ENCODE peak calls at places on chromosomes 6 and 20, in six cellular contexts. H is amniotic epithelial cell, U is Ammon's horn, M is type B pancreatic cell, T is psoas muscle, E is NCI-H1694 treated with DMSO at 0.1 percent for 48 hours. Y is an unnamed sample.

GRCh38 chr6:144351338-144351737 is 66.2 kb downstream of the UTRN start:
- DNase-seq in U (no peak), M (no peak), T (no peak), E (no peak), H (no peak), Y (no peak)

GRCh38 chr6:12709116-12709515 is 7.5 kb upstream of the PHACTR1 start:
- DNase-seq in E (no peak), U (peak), T (no peak), M (no peak), H (peak), Y (no peak)

GRCh38 chr6:77324851-77325250 is 138.4 kb downstream of the HTR1B start:
- DNase-seq in H (no peak), U (no peak), E (no peak), M (no peak), T (no peak), Y (no peak)

GRCh38 chr6:33700391-33701050 is 11.0 kb downstream of the UQCC2 start:
- DNase-seq in T (peak), U (peak), H (peak), M (no peak), E (peak), Y (peak)

GRCh38 chr6:38034269-38034914 is 214.9 kb downstream of the ZFAND3 start:
- DNase-seq in U (peak), H (peak), M (no peak), E (no peak), T (no peak), Y (peak)

GRCh38 chr6:111573892-111574800 is 31.5 kb downstream of the TRAF3IP2 start:
- DNase-seq in T (no peak), H (peak), E (no peak), U (no peak), M (no peak), Y (no peak)

GRCh38 chr6:2803731-2804429 is 37.8 kb downstream of the SERPINB1 start:
- DNase-seq in H (no peak), M (no peak), E (no peak), U (no peak), T (no peak), Y (no peak)

GRCh38 chr6:138662474-138662873 is 111.1 kb upstream of the CCDC28A start:
- DNase-seq in U (no peak), H (peak), E (no peak), T (no peak), M (no peak), Y (no peak)

GRCh38 chr20:25035924-25036323 is 22.0 kb downstream of the ACSS1 start:
- DNase-seq in H (no peak), T (no peak), U (no peak), M (no peak), E (no peak), Y (peak)

GRCh38 chr6:68859233-68859632 is 224.2 kb downstream of the ADGRB3 start:
- DNase-seq in H (no peak), E (no peak), M (no peak), U (no peak), T (no peak), Y (no peak)

GRCh38 chr20:38880952-38881735 is 45.1 kb upstream of the FAM83D start:
- DNase-seq in M (no peak), E (no peak), H (no peak), T (no peak), U (no peak), Y (no peak)

GRCh38 chr6:36929607-36930006 is 24.9 kb upstream of the PI16 start:
- DNase-seq in T (no peak), M (no peak), U (no peak), E (no peak), H (peak), Y (no peak)

GRCh38 chr6:92132446-92132845 is 1286.9 kb downstream of the EPHA7 start:
- DNase-seq in M (no peak), T (no peak), E (no peak), U (no peak), H (peak), Y (no peak)

GRCh38 chr6:31712296-31712695 is 2.9 kb upstream of the LY6G6D start:
- DNase-seq in M (no peak), U (no peak), T (no peak), H (no peak), E (no peak), Y (no peak)

GRCh38 chr20:45951474-45951873 is 17.0 kb downstream of the PCIF1 start:
- DNase-seq in H (no peak), T (no peak), M (no peak), E (no peak), U (no peak), Y (no peak)

GRCh38 chr20:44532981-44533331 is 11.1 kb upstream of the SERINC3 start:
- DNase-seq in U (no peak), M (no peak), T (no peak), H (peak), E (no peak), Y (no peak)

GRCh38 chr20:39326050-39326449 is 363.9 kb downstream of the DHX35 start:
- DNase-seq in E (no peak), M (no peak), H (no peak), T (no peak), U (no peak), Y (no peak)

GRCh38 chr20:19867940-19868371 is 109.9 kb downstream of the RIN2 start:
- DNase-seq in E (no peak), H (no peak), M (no peak), U (peak), T (peak), Y (peak)

GRCh38 chr6:151847064-151847463 is 39.6 kb downstream of the ESR1 start:
- DNase-seq in M (no peak), U (no peak), T (no peak), E (no peak), H (peak), Y (no peak)

GRCh38 chr6:31659649-31660223 is 842 bp downstream of the C6orf47 start:
- DNase-seq in H (peak), T (no peak), M (no peak), E (no peak), U (no peak), Y (peak)

GRCh38 chr6:33317418-33317667 is 201 bp downstream of the ZBTB22 start:
- DNase-seq in E (no peak), H (no peak), T (no peak), M (no peak), U (peak), Y (no peak)

GRCh38 chr6:106037060-106037459 is 49.1 kb upstream of the PRDM1 start:
- DNase-seq in T (no peak), U (no peak), M (no peak), E (no peak), H (peak), Y (no peak)

GRCh38 chr6:26311012-26311384 is 54.0 kb upstream of the BTN3A2 start:
- DNase-seq in H (peak), T (no peak), M (no peak), U (peak), E (peak), Y (peak)

GRCh38 chr6:156912431-156912830 is 135.3 kb downstream of the ARID1B start:
- DNase-seq in H (no peak), U (peak), M (no peak), T (no peak), E (no peak), Y (peak)

GRCh38 chr20:39412091-39412490 is 449.9 kb downstream of the DHX35 start:
- DNase-seq in M (no peak), T (no peak), E (no peak), H (no peak), U (no peak), Y (no peak)

Y was measured in pons.